ENCODE peak calls at places on chromosomes 11 and 22, in seven cellular contexts. Q, Y, T, J, N, Z and B are unnamed samples.

GRCh38 chr11:6542727-6543126 is 45.6 kb downstream of the DNHD1 start:
- DNase-seq in Q (no peak), Y (no peak), T (no peak), J (no peak), N (no peak), Z (no peak), B (no peak)

GRCh38 chr11:12167098-12167999 is 57.0 kb downstream of the MICAL2 start:
- DNase-seq in Q (peak), Y (no peak), T (no peak), J (peak), N (peak), Z (no peak), B (no peak)

GRCh38 chr11:85791326-85791990 is 19.5 kb downstream of the SYTL2 start:
- DNase-seq in Q (no peak), Y (no peak), T (no peak), J (no peak), N (no peak), Z (no peak), B (no peak)

GRCh38 chr11:12725047-12725862 is 51.0 kb downstream of the TEAD1 start:
- DNase-seq in Q (no peak), Y (no peak), T (no peak), J (no peak), N (no peak), Z (no peak), B (no peak)

GRCh38 chr11:126434950-126435335 is 79.5 kb downstream of the ST3GAL4 start:
- DNase-seq in Q (no peak), Y (no peak), T (no peak), J (no peak), N (no peak), Z (no peak), B (no peak)

GRCh38 chr22:46549971-46550641 is 12.7 kb upstream of the CELSR1 start:
- DNase-seq in Q (no peak), Y (no peak), T (no peak), J (no peak), N (no peak), Z (no peak), B (no peak)

GRCh38 chr11:31812392-31813241 is 1.5 kb upstream of the PAX6 start:
- DNase-seq in Q (no peak), Y (no peak), T (no peak), J (no peak), N (no peak), Z (no peak), B (no peak)

GRCh38 chr11:86693501-86693900 is 21.1 kb upstream of the ME3 start:
- DNase-seq in Q (no peak), Y (no peak), T (no peak), J (no peak), N (no peak), Z (no peak), B (no peak)

GRCh38 chr11:94504689-94505293 is 7.5 kb upstream of the C11orf97 start:
- DNase-seq in Q (peak), Y (no peak), T (no peak), J (peak), N (no peak), Z (no peak), B (no peak)

GRCh38 chr11:8013833-8014232 is 26.7 kb downstream of the EIF3F start:
- DNase-seq in Q (no peak), Y (no peak), T (no peak), J (no peak), N (no peak), Z (no peak), B (no peak)

GRCh38 chr11:95706974-95707387 is 82.6 kb downstream of the FAM76B start:
- DNase-seq in Q (no peak), Y (no peak), T (no peak), J (peak), N (no peak), Z (no peak), B (no peak)

GRCh38 chr22:39448205-39449054 is 8.4 kb upstream of the MGAT3 start:
- DNase-seq in Q (no peak), Y (no peak), T (no peak), J (no peak), N (no peak), Z (no peak), B (no peak)
- H3K4me3 ChIP-seq in Q (no peak), Y (no peak), T (no peak), J (no peak), N (no peak), Z (peak), B (no peak)

GRCh38 chr11:83480251-83480650 is 194.1 kb upstream of the CCDC90B start:
- DNase-seq in Q (no peak), Y (no peak), T (no peak), J (peak), N (no peak), Z (no peak), B (no peak)
- H3K4me3 ChIP-seq in Q (no peak), Y (no peak), T (no peak), J (no peak), N (no peak), Z (no peak), B (no peak)

GRCh38 chr22:37804502-37804885 is 3.2 kb upstream of the GCAT start:
- DNase-seq in Q (no peak), Y (no peak), T (no peak), J (no peak), N (no peak), Z (no peak), B (no peak)

GRCh38 chr22:37802310-37803194 is 5.2 kb upstream of the GCAT start:
- DNase-seq in Q (no peak), Y (no peak), T (peak), J (peak), N (no peak), Z (no peak), B (no peak)

GRCh38 chr22:37803195-37803635 is 4.5 kb upstream of the GCAT start:
- DNase-seq in Q (no peak), Y (no peak), T (no peak), J (no peak), N (no peak), Z (no peak), B (no peak)

GRCh38 chr22:37804886-37805857 is 2.6 kb upstream of the GCAT start:
- DNase-seq in Q (peak), Y (peak), T (peak), J (peak), N (no peak), Z (no peak), B (peak)

GRCh38 chr22:37803636-37804371 is 3.9 kb upstream of the GCAT start:
- DNase-seq in Q (no peak), Y (no peak), T (no peak), J (no peak), N (no peak), Z (no peak), B (no peak)
- H3K4me3 ChIP-seq in Q (no peak), Y (no peak), T (peak), J (no peak), N (peak), Z (peak), B (no peak)

DNA sequence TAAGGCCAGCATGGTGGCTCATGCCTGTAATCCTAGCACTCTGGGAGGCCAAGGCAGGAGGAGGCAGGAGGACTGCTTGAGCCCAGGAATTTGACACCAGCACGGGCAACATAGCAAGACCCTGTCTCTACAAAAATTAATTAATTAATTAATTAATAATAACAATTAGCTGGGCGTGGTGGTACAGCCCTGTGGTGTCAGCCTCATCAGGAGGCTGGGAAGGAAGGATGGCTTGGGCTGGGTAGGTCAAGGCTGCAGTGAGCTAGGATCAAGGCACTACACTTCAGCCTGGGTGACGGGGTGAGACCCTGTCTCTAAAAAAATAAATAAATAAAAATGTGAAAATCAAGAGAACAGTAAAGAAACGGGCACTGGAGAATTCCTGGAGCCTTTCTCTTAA is 1.3 kb downstream of the ARFGAP3 start:
- DNase-seq in Q (no peak), Y (no peak), T (no peak), J (no peak), N (no peak), Z (no peak), B (no peak)
- H3K4me3 ChIP-seq in Q (peak), Y (peak), T (peak), J (peak), N (peak), Z (peak), B (peak)

DNA sequence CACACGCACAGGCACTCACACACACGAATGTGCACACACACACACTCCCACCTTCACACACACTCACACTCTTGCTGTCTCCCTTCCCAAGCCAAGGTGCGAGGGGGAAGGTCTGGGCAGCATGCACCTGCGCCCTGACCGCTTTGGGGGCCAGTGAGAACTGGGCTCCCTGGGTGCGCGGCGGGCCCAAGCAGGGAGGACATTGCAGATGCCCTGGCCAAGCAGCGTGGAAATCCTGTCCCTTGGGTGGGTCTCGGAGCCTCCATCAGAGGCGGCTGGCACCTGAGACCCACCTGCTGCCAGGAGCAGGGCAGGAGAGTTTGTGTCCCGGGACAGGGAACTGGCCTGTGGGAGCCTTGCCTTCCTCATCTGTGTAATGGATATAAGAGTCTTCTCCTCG is 3.3 kb downstream of the CD81 start:
- DNase-seq in Q (no peak), Y (no peak), T (no peak), J (no peak), N (no peak), Z (no peak), B (no peak)
- H3K4me3 ChIP-seq in Q (peak), Y (no peak), T (no peak), J (peak), N (peak), Z (peak), B (no peak)